ENCODE peak calls at places on chromosome 12, in seven cellular contexts. U is amniotic stem cell; T is hepatocyte; L is activated B cell treated with CpG ODN at 0.5 μM for 24 hours; G is A172; W is stimulated activated CD8-positive, alpha-beta memory T cell treated with anti-CD3 and anti-CD28 coated beads, Interleukin-4, amount 100 ng/mL, for 24 hours; I is lung. J is an unnamed sample.

GRCh38 chr12:126534495-126534894 is 1469.3 kb downstream of the AACS start:
- DNase-seq in U (no peak), T (no peak), L (no peak), G (no peak), W (no peak), I (no peak), J (no peak)

GRCh38 chr12:119589087-119589486 is 4.5 kb upstream of the TMEM233 start:
- DNase-seq in U (no peak), T (no peak), L (no peak), G (no peak), W (no peak), I (no peak), J (no peak)

GRCh38 chr12:39723831-39724230 is 104.2 kb upstream of the ABCD2 start:
- DNase-seq in U (no peak), T (no peak), L (no peak), G (peak), W (no peak), I (no peak), J (no peak)

GRCh38 chr12:51326762-51327439 is 2.9 kb upstream of the BIN2 start:
- DNase-seq in U (no peak), T (no peak), L (no peak), G (peak), W (no peak), I (no peak), J (no peak)

GRCh38 chr12:99056186-99056585 is 411.1 kb downstream of the APAF1 start:
- DNase-seq in U (no peak), T (no peak), L (no peak), G (no peak), W (no peak), I (no peak), J (no peak)

GRCh38 chr12:123860369-123860768 is 98.3 kb downstream of the DNAH10 start:
- DNase-seq in U (no peak), T (no peak), L (no peak), G (no peak), W (no peak), I (no peak), J (no peak)

GRCh38 chr12:101379149-101379548 is 28.4 kb downstream of the ARL1 start:
- DNase-seq in U (no peak), T (no peak), L (no peak), G (no peak), W (no peak), I (no peak), J (no peak)

GRCh38 chr12:70606001-70606400 is 31.2 kb downstream of the PTPRB start:
- DNase-seq in U (no peak), T (no peak), L (no peak), G (peak), W (no peak), I (no peak), J (no peak)

GRCh38 chr12:48000878-48001321 is 3.4 kb downstream of the COL2A1 start:
- DNase-seq in U (no peak), T (peak), L (peak), G (peak), W (no peak), I (peak), J (no peak)

GRCh38 chr12:15477761-15478160 is 155.5 kb downstream of the PTPRO start:
- DNase-seq in U (no peak), T (no peak), L (no peak), G (no peak), W (no peak), I (no peak), J (no peak)

GRCh38 chr12:27899151-27899661 is 73.3 kb downstream of the PTHLH start:
- DNase-seq in U (peak), T (peak), L (no peak), G (no peak), W (no peak), I (no peak), J (no peak)

GRCh38 chr12:119668315-119668651 is 350 bp downstream of the PRKAB1 start:
- DNase-seq in U (no peak), T (no peak), L (no peak), G (no peak), W (no peak), I (no peak), J (no peak)

GRCh38 chr12:113777751-113778150 is 188.4 kb downstream of the RBM19 start:
- DNase-seq in U (no peak), T (no peak), L (no peak), G (no peak), W (no peak), I (no peak), J (no peak)

GRCh38 chr12:61911113-61911512 is 349.1 kb upstream of the USP15 start:
- DNase-seq in U (no peak), T (no peak), L (no peak), G (no peak), W (no peak), I (no peak), J (no peak)

GRCh38 chr12:107415834-107416233 is 269.8 kb upstream of the PWP1 start:
- DNase-seq in U (peak), T (no peak), L (no peak), G (no peak), W (no peak), I (no peak), J (no peak)